ENCODE peak calls at places on chromosomes 12 and 14, in five cellular contexts. One of them, this sample, is unnamed.

GRCh38 chr12:573226-573625 is 90.0 kb downstream of the NINJ2 start:
- DNase-seq in prostate gland: no peak
- DNase-seq in AG10803: no peak
- DNase-seq in cardiac muscle cell: no peak
- DNase-seq in fibroblast of pulmonary artery: no peak
- DNase-seq in this sample: no peak

GRCh38 chr14:36057452-36058142 is 118.9 kb downstream of the PTCSC3 start:
- DNase-seq in prostate gland: no peak
- DNase-seq in AG10803: no peak
- DNase-seq in cardiac muscle cell: peak; percentile 5
- DNase-seq in fibroblast of pulmonary artery: no peak
- DNase-seq in this sample: no peak

GRCh38 chr12:84637926-84638325 is 274.7 kb downstream of the SLC6A15 start:
- DNase-seq in prostate gland: no peak
- DNase-seq in AG10803: peak; percentile 70
- DNase-seq in cardiac muscle cell: no peak
- DNase-seq in fibroblast of pulmonary artery: peak; percentile 30
- DNase-seq in this sample: peak; percentile 32

GRCh38 chr14:54650331-54651017 is 83.5 kb downstream of the SAMD4A start:
- DNase-seq in prostate gland: no peak
- DNase-seq in AG10803: peak; percentile 90
- DNase-seq in cardiac muscle cell: peak; percentile 59
- DNase-seq in fibroblast of pulmonary artery: peak; percentile 66
- DNase-seq in this sample: peak; percentile 58

GRCh38 chr14:59679872-59680271 is 103.3 kb upstream of the CCDC175 start:
- DNase-seq in prostate gland: no peak
- DNase-seq in AG10803: peak; percentile 3
- DNase-seq in cardiac muscle cell: no peak
- DNase-seq in fibroblast of pulmonary artery: peak; percentile 33
- DNase-seq in this sample: no peak

GRCh38 chr14:50766338-50766886 is 64.5 kb downstream of the NIN start:
- DNase-seq in prostate gland: peak; percentile 77
- DNase-seq in AG10803: peak; percentile 87
- DNase-seq in cardiac muscle cell: no peak
- DNase-seq in fibroblast of pulmonary artery: peak; percentile 27
- DNase-seq in this sample: no peak

GRCh38 chr12:128458301-128458974 is 191.5 kb downstream of the TMEM132C start:
- DNase-seq in prostate gland: no peak
- DNase-seq in AG10803: no peak
- DNase-seq in cardiac muscle cell: no peak
- DNase-seq in fibroblast of pulmonary artery: no peak
- DNase-seq in this sample: no peak

GRCh38 chr14:47935332-47935731 is 259.9 kb upstream of the MDGA2 start:
- DNase-seq in prostate gland: no peak
- DNase-seq in AG10803: no peak
- DNase-seq in cardiac muscle cell: no peak
- DNase-seq in fibroblast of pulmonary artery: no peak
- DNase-seq in this sample: no peak

GRCh38 chr12:53105256-53105655 is 2.0 kb downstream of the SOAT2 start:
- DNase-seq in prostate gland: no peak
- DNase-seq in AG10803: no peak
- DNase-seq in cardiac muscle cell: no peak
- DNase-seq in fibroblast of pulmonary artery: no peak
- DNase-seq in this sample: no peak

GRCh38 chr12:75890141-75890540 is 141.4 kb downstream of the PHLDA1 start:
- DNase-seq in prostate gland: no peak
- DNase-seq in AG10803: peak; percentile 50
- DNase-seq in cardiac muscle cell: no peak
- DNase-seq in fibroblast of pulmonary artery: no peak
- DNase-seq in this sample: no peak

GRCh38 chr12:56839489-56840442 is 76.6 kb downstream of the HSD17B6 start:
- DNase-seq in prostate gland: peak; percentile 24
- DNase-seq in AG10803: peak; percentile 31
- DNase-seq in cardiac muscle cell: peak; percentile 66
- DNase-seq in fibroblast of pulmonary artery: peak; percentile 55
- DNase-seq in this sample: no peak

GRCh38 chr12:12723681-12724420 is 6.7 kb downstream of the CDKN1B start:
- DNase-seq in prostate gland: no peak
- DNase-seq in AG10803: peak; percentile 26
- DNase-seq in cardiac muscle cell: peak; percentile 47
- DNase-seq in fibroblast of pulmonary artery: no peak
- DNase-seq in this sample: no peak

GRCh38 chr12:110180591-110181005 is 56.4 kb downstream of the IFT81 start:
- DNase-seq in prostate gland: no peak
- DNase-seq in AG10803: peak; percentile 91
- DNase-seq in cardiac muscle cell: peak; percentile 15
- DNase-seq in fibroblast of pulmonary artery: peak; percentile 9
- DNase-seq in this sample: no peak

GRCh38 chr12:55687746-55688145 is 20.0 kb downstream of the ITGA7 start:
- DNase-seq in prostate gland: no peak
- DNase-seq in AG10803: no peak
- DNase-seq in cardiac muscle cell: no peak
- DNase-seq in fibroblast of pulmonary artery: no peak
- DNase-seq in this sample: no peak

GRCh38 chr12:1305063-1305434 is 289.3 kb downstream of the FBXL14 start:
- DNase-seq in prostate gland: no peak
- DNase-seq in AG10803: no peak
- DNase-seq in cardiac muscle cell: no peak
- DNase-seq in fibroblast of pulmonary artery: no peak
- DNase-seq in this sample: no peak

GRCh38 chr14:30005114-30005698 is 77.6 kb upstream of the PRKD1 start:
- DNase-seq in prostate gland: peak; percentile 12
- DNase-seq in AG10803: peak; percentile 78
- DNase-seq in cardiac muscle cell: peak; percentile 86
- DNase-seq in fibroblast of pulmonary artery: peak; percentile 86
- DNase-seq in this sample: peak; percentile 25

DNA sequence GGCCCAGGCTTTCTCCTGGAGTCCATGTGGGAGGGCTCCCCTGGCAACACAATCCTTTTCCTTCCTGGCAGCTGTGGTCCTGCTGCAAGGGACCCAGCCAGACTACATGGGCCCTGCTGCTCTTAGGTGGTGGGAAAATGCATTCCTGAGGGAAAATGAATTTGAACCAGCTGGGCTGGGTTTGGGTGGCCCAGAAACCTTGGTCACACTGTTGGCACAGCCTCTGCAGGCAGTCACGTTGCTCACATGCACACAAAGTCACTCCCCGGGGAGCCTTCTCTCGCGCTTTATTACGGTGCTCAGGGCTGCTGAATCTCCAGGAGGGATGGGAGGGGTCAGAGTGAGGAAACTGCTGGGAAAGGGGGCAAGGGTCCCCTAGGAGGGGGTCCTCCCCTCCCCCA is 17.2 kb downstream of the PLEKHG3 start:
- DNase-seq in prostate gland: no peak
- DNase-seq in AG10803: peak; percentile 98
- DNase-seq in cardiac muscle cell: peak; percentile 49
- DNase-seq in fibroblast of pulmonary artery: peak; percentile 53
- DNase-seq in this sample: peak; percentile 41
- H3K4me3 ChIP-seq in prostate gland: no peak overlapping the region
- H3K4me3 ChIP-seq in AG10803: peak overlapping the region; percentile 30
- H3K4me3 ChIP-seq in cardiac muscle cell: no peak overlapping the region
- H3K4me3 ChIP-seq in fibroblast of pulmonary artery: no peak overlapping the region
- H3K4me3 ChIP-seq in this sample: no peak overlapping the region

GRCh38 chr14:104725772-104726548 is 1.9 kb downstream of the ADSS1 start:
- DNase-seq in prostate gland: no peak
- DNase-seq in AG10803: no peak
- DNase-seq in cardiac muscle cell: no peak
- DNase-seq in fibroblast of pulmonary artery: no peak
- DNase-seq in this sample: no peak

GRCh38 chr14:104722938-104723650 is 935 bp upstream of the ADSS1 start:
- DNase-seq in prostate gland: no peak
- DNase-seq in AG10803: no peak
- DNase-seq in cardiac muscle cell: no peak
- DNase-seq in fibroblast of pulmonary artery: no peak
- DNase-seq in this sample: no peak

GRCh38 chr14:104724981-104725771 is 1.1 kb downstream of the ADSS1 start:
- DNase-seq in prostate gland: no peak
- DNase-seq in AG10803: no peak
- DNase-seq in cardiac muscle cell: peak; percentile 62
- DNase-seq in fibroblast of pulmonary artery: peak; percentile 49
- DNase-seq in this sample: no peak

GRCh38 chr14:104723651-104724406 is at the start of gene ADSS1:
- DNase-seq in prostate gland: peak; percentile 44
- DNase-seq in AG10803: peak; percentile 35
- DNase-seq in cardiac muscle cell: peak; percentile 55
- DNase-seq in fibroblast of pulmonary artery: peak; percentile 32
- DNase-seq in this sample: no peak

GRCh38 chr14:104724407-104724980 is 465 bp downstream of the ADSS1 start:
- DNase-seq in prostate gland: no peak
- DNase-seq in AG10803: no peak
- DNase-seq in cardiac muscle cell: no peak
- DNase-seq in fibroblast of pulmonary artery: no peak
- DNase-seq in this sample: no peak
- H3K4me3 ChIP-seq in prostate gland: peak overlapping the region; percentile 67
- H3K4me3 ChIP-seq in AG10803: peak overlapping the region; percentile 47
- H3K4me3 ChIP-seq in cardiac muscle cell: peak overlapping the region; percentile 76
- H3K4me3 ChIP-seq in fibroblast of pulmonary artery: peak overlapping the region; percentile 49
- H3K4me3 ChIP-seq in this sample: peak overlapping the region; percentile 52

DNA sequence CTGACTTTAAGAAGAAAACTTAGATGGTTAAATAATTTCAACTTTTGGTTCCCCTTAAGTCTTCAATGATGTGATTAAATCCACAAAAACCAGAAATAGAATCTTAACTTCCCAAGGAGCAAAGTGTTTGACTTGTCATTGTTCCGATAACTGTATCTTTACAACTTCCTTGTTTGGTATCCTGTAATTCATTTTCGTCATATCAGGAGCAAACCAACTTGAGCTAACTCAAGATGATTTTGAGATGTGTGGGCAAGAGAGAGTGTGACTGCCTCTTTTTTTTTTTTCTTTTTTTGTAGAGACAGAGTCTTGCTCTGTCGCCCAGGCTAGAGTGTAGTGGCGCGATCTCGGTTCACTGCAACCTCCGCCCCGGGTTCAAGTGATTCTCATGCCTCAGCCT is 25.3 kb downstream of the DRAM1 start:
- DNase-seq in prostate gland: no peak
- DNase-seq in AG10803: no peak
- DNase-seq in cardiac muscle cell: no peak
- DNase-seq in fibroblast of pulmonary artery: no peak
- DNase-seq in this sample: no peak
- H3K4me3 ChIP-seq in prostate gland: no peak overlapping the region
- H3K4me3 ChIP-seq in AG10803: no peak overlapping the region
- H3K4me3 ChIP-seq in cardiac muscle cell: no peak overlapping the region
- H3K4me3 ChIP-seq in fibroblast of pulmonary artery: no peak overlapping the region
- H3K4me3 ChIP-seq in this sample: no peak overlapping the region

GRCh38 chr12:6221146-6221545 is 20.9 kb downstream of the CD9 start:
- DNase-seq in prostate gland: no peak
- DNase-seq in AG10803: no peak
- DNase-seq in cardiac muscle cell: no peak
- DNase-seq in fibroblast of pulmonary artery: no peak
- DNase-seq in this sample: no peak
- H3K4me3 ChIP-seq in prostate gland: no peak overlapping the region
- H3K4me3 ChIP-seq in AG10803: no peak overlapping the region
- H3K4me3 ChIP-seq in cardiac muscle cell: no peak overlapping the region
- H3K4me3 ChIP-seq in fibroblast of pulmonary artery: no peak overlapping the region
- H3K4me3 ChIP-seq in this sample: no peak overlapping the region

DNA sequence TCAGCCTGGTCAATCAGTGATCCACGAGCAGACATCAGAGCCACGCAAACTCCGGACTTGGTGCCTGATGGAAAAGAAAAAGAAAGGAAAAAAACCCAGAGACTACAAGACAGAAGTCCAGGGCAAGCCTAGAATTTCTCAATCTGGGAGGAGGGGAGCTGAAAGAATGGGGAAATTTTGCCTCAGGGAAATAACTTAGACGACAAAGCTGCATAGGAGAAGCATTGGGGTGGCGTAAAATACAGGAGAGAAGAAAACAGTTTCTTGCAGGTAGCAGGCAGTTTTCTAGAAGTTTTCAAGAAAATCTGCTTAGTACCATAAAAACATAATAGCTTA is 2.6 kb upstream of the SLC11A2 start:
- DNase-seq in prostate gland: no peak
- DNase-seq in AG10803: peak; percentile 30
- DNase-seq in cardiac muscle cell: peak; percentile 18
- DNase-seq in fibroblast of pulmonary artery: peak; percentile 25
- DNase-seq in this sample: no peak
- H3K4me3 ChIP-seq in prostate gland: no peak overlapping the region
- H3K4me3 ChIP-seq in AG10803: no peak overlapping the region
- H3K4me3 ChIP-seq in cardiac muscle cell: no peak overlapping the region
- H3K4me3 ChIP-seq in fibroblast of pulmonary artery: no peak overlapping the region
- H3K4me3 ChIP-seq in this sample: no peak overlapping the region

This sample was measured in skeletal muscle cell.